ENCODE peak calls at places on chromosomes 12 and 14, in seven cellular contexts. S, B, H, X, Y, K and G are unnamed samples.

GRCh38 chr12:89750821-89751227 is 42.2 kb upstream of the ATP2B1 start:
- DNase-seq in S (peak; percentile 25), B (no peak), H (no peak), X (no peak), Y (no peak), K (no peak), G (peak; percentile 84)

GRCh38 chr14:45253754-45254300 is 825 bp upstream of the MIS18BP1 start:
- DNase-seq in S (peak; percentile 61), B (no peak), H (peak; percentile 4), X (peak; percentile 48), Y (peak; percentile 50), K (no peak), G (no peak)

GRCh38 chr12:27667540-27667939 is 28.7 kb upstream of the REP15 start:
- DNase-seq in S (peak; percentile 88), B (no peak), H (no peak), X (no peak), Y (no peak), K (no peak), G (no peak)

GRCh38 chr12:56722832-56723231 is 2.3 kb downstream of the NACA start:
- DNase-seq in S (no peak), B (no peak), H (peak; percentile 59), X (no peak), Y (no peak), K (no peak), G (no peak)

GRCh38 chr12:70468741-70469140 is 102.7 kb downstream of the KCNMB4 start:
- DNase-seq in S (no peak), B (peak; percentile 25), H (no peak), X (no peak), Y (no peak), K (no peak), G (no peak)

GRCh38 chr12:62933220-62933870 is 1.6 kb downstream of the PPM1H start:
- DNase-seq in S (no peak), B (peak; percentile 89), H (peak; percentile 49), X (no peak), Y (peak; percentile 54), K (peak; percentile 92), G (no peak)

GRCh38 chr14:64878775-64879634 is 702 bp downstream of the SPTB start:
- DNase-seq in S (no peak), B (peak; percentile 30), H (no peak), X (no peak), Y (no peak), K (peak; percentile 47), G (no peak)

GRCh38 chr12:113909776-113910420 is 56.2 kb downstream of the RBM19 start:
- DNase-seq in S (no peak), B (no peak), H (no peak), X (no peak), Y (no peak), K (no peak), G (no peak)

GRCh38 chr12:112967306-112967705 is 11.0 kb upstream of the OAS2 start:
- DNase-seq in S (no peak), B (no peak), H (no peak), X (no peak), Y (no peak), K (no peak), G (no peak)

GRCh38 chr12:14769462-14769836 is 33.8 kb downstream of the WBP11 start:
- DNase-seq in S (no peak), B (peak; percentile 91), H (no peak), X (peak; percentile 47), Y (peak; percentile 53), K (no peak), G (no peak)

GRCh38 chr14:34363733-34364134 is 98.3 kb downstream of the SPTSSA start:
- DNase-seq in S (peak; percentile 48), B (peak; percentile 49), H (no peak), X (no peak), Y (no peak), K (no peak), G (no peak)

GRCh38 chr14:59507063-59507751 is 22.9 kb downstream of the JKAMP start:
- DNase-seq in S (peak; percentile 30), B (peak; percentile 92), H (peak; percentile 70), X (no peak), Y (peak; percentile 85), K (peak; percentile 61), G (no peak)

GRCh38 chr12:10618338-10618987 is 5.1 kb upstream of the MAGOHB start:
- DNase-seq in S (peak; percentile 89), B (no peak), H (no peak), X (no peak), Y (no peak), K (no peak), G (peak; percentile 57)

GRCh38 chr12:6547987-6548386 is 7.9 kb downstream of the IFFO1 start:
- DNase-seq in S (peak; percentile 90), B (peak; percentile 82), H (no peak), X (no peak), Y (peak; percentile 71), K (no peak), G (no peak)

GRCh38 chr14:92783813-92784431 is 10.2 kb upstream of the GOLGA5 start:
- DNase-seq in S (peak; percentile 61), B (peak; percentile 53), H (peak; percentile 73), X (no peak), Y (peak; percentile 71), K (no peak), G (no peak)

GRCh38 chr14:25788252-25788651 is 738.3 kb upstream of the STXBP6 start:
- DNase-seq in S (no peak), B (no peak), H (no peak), X (no peak), Y (no peak), K (no peak), G (no peak)

GRCh38 chr12:110270125-110270962 is 10.7 kb upstream of the ATP2A2 start:
- DNase-seq in S (peak; percentile 51), B (peak; percentile 31), H (no peak), X (no peak), Y (peak; percentile 70), K (peak; percentile 64), G (no peak)

GRCh38 chr14:36829547-36829946 is 167.9 kb downstream of the PAX9 start:
- DNase-seq in S (no peak), B (no peak), H (no peak), X (no peak), Y (no peak), K (no peak), G (no peak)

GRCh38 chr12:117261267-117261666 is 71.0 kb upstream of the FBXO21 start:
- DNase-seq in S (peak; percentile 21), B (no peak), H (no peak), X (no peak), Y (no peak), K (no peak), G (no peak)

GRCh38 chr14:59026086-59026485 is 162.4 kb upstream of the DAAM1 start:
- DNase-seq in S (peak; percentile 62), B (no peak), H (no peak), X (no peak), Y (no peak), K (no peak), G (no peak)

GRCh38 chr12:129540249-129540648 is 363.6 kb downstream of the TMEM132D start:
- DNase-seq in S (no peak), B (no peak), H (no peak), X (no peak), Y (no peak), K (no peak), G (no peak)

DNA sequence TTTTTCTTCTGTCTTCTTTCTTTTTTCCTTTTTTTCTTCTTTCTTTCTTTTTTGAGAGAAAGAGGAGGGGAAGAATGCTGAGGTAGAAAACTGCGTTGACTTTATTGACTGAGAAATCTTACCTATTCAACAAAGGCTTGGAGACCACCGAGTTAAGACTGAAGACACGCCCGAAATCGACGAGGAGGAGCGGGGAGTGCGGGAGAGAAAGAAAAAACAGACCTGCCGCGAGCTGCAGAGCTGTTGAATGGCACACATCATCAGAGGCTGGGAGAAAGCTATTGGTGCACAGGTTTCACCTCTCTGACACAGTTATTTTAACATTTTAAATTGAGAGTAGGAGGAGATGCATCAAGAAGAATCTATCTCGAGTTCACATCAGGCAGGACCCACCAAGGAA is 5.1 kb downstream of the ASCL1 start:
- DNase-seq in S (no peak), B (no peak), H (no peak), X (no peak), Y (no peak), K (no peak), G (no peak)
- H3K27me3 ChIP-seq in S (peaks cover 12% of the 10 kb centered on the region), B (peaks cover 81% of the 10 kb centered on the region), H (peaks cover 49% of the 10 kb centered on the region), X (peaks cover 97% of the 10 kb centered on the region), Y (no peaks in the 10 kb centered on the region), K (no peaks in the 10 kb centered on the region), G (peaks cover 36% of the 10 kb centered on the region)

GRCh38 chr14:54727929-54728328 is 161.0 kb downstream of the SAMD4A start:
- DNase-seq in S (no peak), B (no peak), H (no peak), X (no peak), Y (no peak), K (no peak), G (no peak)

GRCh38 chr14:54725998-54726397 is 159.1 kb downstream of the SAMD4A start:
- DNase-seq in S (no peak), B (no peak), H (no peak), X (no peak), Y (no peak), K (no peak), G (no peak)

GRCh38 chr14:54728700-54729527 is 162.0 kb downstream of the SAMD4A start:
- DNase-seq in S (no peak), B (peak; percentile 11), H (no peak), X (no peak), Y (no peak), K (no peak), G (no peak)

GRCh38 chr14:54735424-54735823 is 167.2 kb downstream of the GCH1 start:
- DNase-seq in S (no peak), B (no peak), H (no peak), X (no peak), Y (no peak), K (no peak), G (no peak)

GRCh38 chr14:54730156-54730961 is 163.4 kb downstream of the SAMD4A start:
- DNase-seq in S (peak; percentile 72), B (no peak), H (peak; percentile 3), X (no peak), Y (no peak), K (no peak), G (peak; percentile 91)
- H3K4me3 ChIP-seq in S (peak overlapping the region; percentile 13), B (no peak overlapping the region), H (no peak overlapping the region), X (no peak overlapping the region), Y (no peak overlapping the region), K (no peak overlapping the region), G (peak overlapping the region; percentile 14)

GRCh38 chr14:73237786-73238261 is 518 bp downstream of the PAPLN start:
- DNase-seq in S (peak; percentile 14), B (peak; percentile 14), H (no peak), X (no peak), Y (no peak), K (no peak), G (no peak)
- H3K27me3 ChIP-seq in S (peaks cover 35% of the 10 kb centered on the region), B (peaks cover 31% of the 10 kb centered on the region), H (peaks cover 5% of the 10 kb centered on the region), X (peaks cover 92% of the 10 kb centered on the region), Y (no peaks in the 10 kb centered on the region), K (no peaks in the 10 kb centered on the region), G (peaks cover 34% of the 10 kb centered on the region)

GRCh38 chr12:119807380-119807779 is 69.7 kb downstream of the CIT start:
- DNase-seq in S (no peak), B (no peak), H (no peak), X (no peak), Y (no peak), K (no peak), G (no peak)

GRCh38 chr12:119808441-119808840 is 68.7 kb downstream of the CIT start:
- DNase-seq in S (peak; percentile 35), B (no peak), H (no peak), X (no peak), Y (no peak), K (no peak), G (no peak)

GRCh38 chr12:119803391-119803791 is 73.7 kb downstream of the CIT start:
- DNase-seq in S (peak; percentile 48), B (peak; percentile 79), H (no peak), X (peak; percentile 38), Y (peak; percentile 20), K (peak; percentile 71), G (no peak)

GRCh38 chr12:119802472-119802871 is 74.6 kb downstream of the CIT start:
- DNase-seq in S (peak; percentile 45), B (peak; percentile 11), H (no peak), X (no peak), Y (peak; percentile 36), K (peak; percentile 84), G (no peak)

GRCh38 chr12:119804011-119804641 is 73.0 kb downstream of the CIT start:
- DNase-seq in S (peak; percentile 75), B (peak; percentile 94), H (peak; percentile 10), X (peak; percentile 63), Y (peak; percentile 61), K (peak; percentile 91), G (no peak)
- H3K4me3 ChIP-seq in S (peak overlapping the region; percentile 17), B (no peak overlapping the region), H (no peak overlapping the region), X (no peak overlapping the region), Y (no peak overlapping the region), K (peak overlapping the region; percentile 74), G (peak overlapping the region; percentile 49)